ENCODE peak calls at places on chromosomes 6 and 20, in four cellular contexts. T, B, D and X are unnamed samples.

GRCh38 chr6:160253714-160254113 is 4.9 kb downstream of the SLC22A2 start:
- DNase-seq in D (no peak), B (no peak), T (no peak), X (no peak)

GRCh38 chr20:46849269-46849668 is 45.4 kb upstream of the EYA2 start:
- DNase-seq in T (no peak), D (no peak), B (no peak), X (no peak)

GRCh38 chr6:105991561-105992314 is 94.4 kb upstream of the PRDM1 start:
- DNase-seq in D (no peak), B (peak), T (peak), X (no peak)

GRCh38 chr20:25453035-25453810 is 45.8 kb downstream of the GINS1 start:
- DNase-seq in D (peak), T (peak), B (peak), X (peak)

GRCh38 chr6:161407581-161407980 is 133.7 kb upstream of the AGPAT4 start:
- DNase-seq in B (peak), T (peak), D (no peak), X (no peak)

GRCh38 chr20:62355527-62356142 is 11.5 kb downstream of the LAMA5 start:
- DNase-seq in D (no peak), B (peak), T (no peak), X (peak)

GRCh38 chr6:38427492-38428210 is 212.1 kb downstream of the BTBD9 start:
- DNase-seq in T (no peak), B (peak), D (no peak), X (no peak)

GRCh38 chr20:7841967-7842301 is 98.3 kb downstream of the HAO1 start:
- DNase-seq in T (peak), B (peak), D (no peak), X (no peak)

GRCh38 chr6:87697581-87698552 is 4.2 kb downstream of the AKIRIN2 start:
- DNase-seq in T (peak), D (no peak), B (peak), X (peak)

GRCh38 chr6:143111443-143111842 is 50.8 kb downstream of the AIG1 start:
- DNase-seq in T (no peak), D (no peak), B (no peak), X (no peak)

GRCh38 chr6:132218063-132218696 is 183.1 kb downstream of the MOXD1 start:
- DNase-seq in D (peak), B (peak), T (no peak), X (no peak)